ENCODE peak calls at places on chromosomes 3 and 15, in six cellular contexts. Y is GM12878, F is endothelial cell of umbilical vein, M is A549, A is K562, L is HepG2. P is an unnamed sample.

GRCh38 chr3:149593416-149594160 is 64.2 kb downstream of the WWTR1 start:
- DNase-seq in F (no peak), Y (no peak), A (no peak), L (no peak), M (no peak), P (no peak)

GRCh38 chr3:17738921-17739320 is 3.5 kb downstream of the TBC1D5 start:
- DNase-seq in F (no peak), M (peak; percentile 7), L (no peak), Y (no peak), A (no peak), P (no peak)

GRCh38 chr3:77873599-77873998 is 833.7 kb downstream of the ROBO2 start:
- DNase-seq in L (no peak), Y (no peak), M (no peak), A (no peak), F (no peak), P (no peak)

GRCh38 chr3:69419276-69419675 is 33.4 kb upstream of the FRMD4B start:
- DNase-seq in L (no peak), A (no peak), M (no peak), F (no peak), Y (no peak), P (no peak)

GRCh38 chr15:27268923-27269322 is 297.9 kb downstream of the GABRG3 start:
- DNase-seq in F (no peak), A (no peak), L (no peak), M (no peak), Y (no peak), P (no peak)

GRCh38 chr3:36656873-36657272 is 107.5 kb downstream of the DCLK3 start:
- DNase-seq in F (no peak), M (no peak), A (no peak), L (no peak), Y (no peak), P (no peak)

GRCh38 chr15:73127302-73127936 is 75.2 kb downstream of the NEO1 start:
- DNase-seq in Y (peak; percentile 7), M (peak; percentile 52), L (peak; percentile 33), A (peak; percentile 37), F (peak; percentile 26), P (peak; percentile 45)

GRCh38 chr3:179837374-179837773 is 184.5 kb downstream of the USP13 start:
- DNase-seq in A (no peak), L (no peak), F (peak; percentile 8), Y (no peak), M (no peak), P (peak; percentile 19)

GRCh38 chr15:60062826-60063225 is 58.7 kb downstream of the FOXB1 start:
- DNase-seq in L (no peak), Y (no peak), M (no peak), A (no peak), F (no peak), P (no peak)

GRCh38 chr3:24522155-24522579 is 27.5 kb upstream of the THRB start:
- DNase-seq in Y (no peak), A (no peak), L (peak; percentile 74), M (no peak), F (no peak), P (no peak)

GRCh38 chr3:120645083-120645800 is 36.8 kb downstream of the HGD start:
- DNase-seq in F (no peak), M (no peak), Y (no peak), L (no peak), A (no peak), P (peak; percentile 43)
- TF ChIP-seq MYC in F (no peak), M (no peak), Y (no peak), L (no peak), A (no peak), P (no peak)

DNA sequence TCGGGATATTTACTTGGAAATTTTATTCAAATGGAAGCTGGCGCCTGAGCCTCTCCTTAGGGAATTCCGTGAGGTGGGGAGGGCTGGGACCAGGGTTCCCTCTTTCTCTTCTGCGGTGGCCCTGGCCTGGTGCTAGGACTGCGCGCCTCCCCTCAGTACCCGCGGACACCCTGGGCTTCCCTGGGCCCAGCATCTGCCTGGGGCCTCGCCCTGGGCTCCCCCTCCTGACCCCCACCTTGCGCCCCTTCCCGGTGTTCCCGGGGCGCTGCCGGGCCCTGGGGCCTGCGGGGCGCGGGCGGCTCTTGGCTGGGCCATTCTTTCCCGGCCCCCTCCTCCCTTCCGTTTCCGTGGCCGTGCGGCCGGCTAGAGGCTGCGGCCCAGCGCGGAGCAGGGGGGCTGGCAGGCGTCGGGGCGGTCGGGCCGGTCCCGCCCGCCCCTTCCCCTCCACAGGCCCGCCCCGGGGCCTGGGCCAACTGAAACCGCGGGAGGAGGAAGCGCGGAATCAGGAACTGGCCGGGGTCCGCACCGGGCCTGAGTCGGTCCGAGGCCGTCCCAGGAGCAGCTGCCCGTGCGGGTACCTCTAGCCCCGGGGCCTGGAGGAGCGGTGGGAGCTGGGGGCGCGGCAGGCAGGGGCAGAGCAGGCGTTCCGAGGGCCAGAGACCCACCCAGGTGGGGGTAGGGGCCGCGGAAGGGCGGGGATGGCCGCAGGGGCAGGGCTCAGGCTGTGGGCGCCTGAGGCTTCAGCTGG is at the start of gene FES:
- DNase-seq in M (no peak), L (no peak), F (peak; percentile 76), Y (no peak), A (no peak), P (peak; percentile 94)
- H3K4me3 ChIP-seq in M (no peak within 1 kb of the TSS), L (peak within 1 kb of the TSS; percentile 65), F (peak within 1 kb of the TSS; percentile 70), Y (peak within 1 kb of the TSS; percentile 37), A (no peak within 1 kb of the TSS), P (peak within 1 kb of the TSS; percentile 84)

GRCh38 chr3:46692566-46692983 is 904 bp downstream of the ALS2CL start:
- DNase-seq in A (peak; percentile 31), L (no peak), M (peak; percentile 67), F (peak; percentile 13), Y (no peak), P (no peak)
- TF ChIP-seq POLR2A in A (no peak), L (no peak), M (no peak), F (no peak), Y (no peak), P (no peak)

GRCh38 chr3:98856724-98857123 is 44.8 kb downstream of the DCBLD2 start:
- DNase-seq in M (no peak), L (no peak), F (no peak), A (no peak), Y (no peak), P (no peak)
- TF ChIP-seq MYC in M (no peak), L (no peak), F (no peak), A (no peak), Y (no peak), P (no peak)

GRCh38 chr15:48899793-48900192 is 21.9 kb downstream of the EID1 start:
- DNase-seq in Y (no peak), F (no peak), M (no peak), L (no peak), A (no peak), P (no peak)

GRCh38 chr15:48896775-48897143 is 18.8 kb downstream of the EID1 start:
- DNase-seq in M (no peak), A (no peak), F (no peak), L (no peak), Y (no peak), P (no peak)

GRCh38 chr15:48897144-48897814 is 19.3 kb downstream of the EID1 start:
- DNase-seq in M (no peak), Y (no peak), A (peak; percentile 42), L (no peak), F (no peak), P (no peak)

GRCh38 chr15:48893311-48893710 is 15.4 kb downstream of the EID1 start:
- DNase-seq in A (no peak), M (no peak), F (no peak), L (no peak), Y (no peak), P (no peak)

DNA sequence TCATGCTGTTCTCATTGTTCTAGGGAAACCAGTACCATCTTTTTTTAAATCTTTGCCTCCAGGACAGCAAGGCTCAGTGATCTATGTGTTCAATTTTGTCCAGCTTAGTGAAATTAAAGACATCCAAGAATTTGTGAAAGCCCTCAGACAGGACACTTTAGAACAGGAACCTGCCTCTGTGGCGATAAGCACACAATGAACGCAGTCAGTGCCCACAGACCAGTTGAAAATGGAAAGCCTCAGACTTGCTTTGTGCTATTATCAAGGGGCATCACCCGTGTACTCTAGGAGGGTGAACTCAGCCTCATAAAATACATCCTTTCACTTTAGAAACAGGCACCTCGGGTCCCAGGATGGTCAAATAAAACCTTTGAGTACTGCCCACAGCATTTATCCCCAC is 20.1 kb downstream of the EID1 start:
- DNase-seq in A (no peak), Y (no peak), F (no peak), L (no peak), M (no peak), P (no peak)
- H3K4me3 ChIP-seq in A (no peak overlapping the region), Y (no peak overlapping the region), F (no peak overlapping the region), L (no peak overlapping the region), M (no peak overlapping the region), P (no peak overlapping the region)

GRCh38 chr3:58433400-58434169 is at the start of gene PDHB:
- DNase-seq in A (peak; percentile 93), M (peak; percentile 84), F (peak; percentile 94), Y (peak; percentile 59), L (peak; percentile 77), P (peak; percentile 93)
- TF ChIP-seq POLR2A in A (peak; percentile 93), M (peak; percentile 66), F (peak; percentile 91), Y (peak; percentile 99), L (peak; percentile 86), P (peak; percentile 82)

P was measured in NB4.